ENCODE peak calls at places on chromosomes 12 and 14, in ten cellular contexts. P is A549, E is tibial nerve, O is body of pancreas, S is uterus, V is suprapubic skin, J is stomach, A is esophagus squamous epithelium, U is ovary, T is heart left ventricle. D is an unnamed sample.
A peak's percentile ranks its signal among the peaks of the same experiment; 100 is the strongest.

GRCh38 chr12:38919191-38919590 is 13.8 kb upstream of the CPNE8 start:
- DNase-seq in O (no peak), E (no peak), V (no peak), A (no peak), S (no peak), P (no peak), T (no peak), U (no peak), J (no peak), D (no peak)

GRCh38 chr12:32773686-32774085 is 18.0 kb upstream of the YARS2 start:
- DNase-seq in P (no peak), V (no peak), T (no peak), J (no peak), U (no peak), E (no peak), S (no peak), A (no peak), O (no peak), D (no peak)

GRCh38 chr12:87871061-87871460 is 158.1 kb downstream of the C12orf50 start:
- DNase-seq in P (no peak), S (no peak), T (no peak), V (no peak), E (no peak), A (no peak), O (no peak), J (no peak), U (no peak), D (no peak)

GRCh38 chr12:28527631-28528249 is 337.5 kb downstream of the CCDC91 start:
- DNase-seq in U (no peak), J (no peak), T (no peak), P (no peak), A (no peak), O (no peak), V (no peak), S (no peak), E (no peak), D (no peak)

GRCh38 chr14:69771136-69771535 is 4.2 kb downstream of the SRSF5 start:
- DNase-seq in A (no peak), V (no peak), P (no peak), E (no peak), U (no peak), T (no peak), S (no peak), O (no peak), J (no peak), D (no peak)

GRCh38 chr12:76080729-76081415 is 3.6 kb downstream of the NAP1L1 start:
- DNase-seq in T (no peak), U (no peak), S (no peak), V (no peak), E (no peak), J (no peak), A (no peak), O (no peak), P (peak; percentile 37), D (no peak)

GRCh38 chr12:2300168-2300567 is 247.4 kb downstream of the CACNA1C start:
- DNase-seq in U (no peak), O (no peak), E (no peak), J (no peak), P (no peak), S (no peak), V (no peak), A (no peak), T (no peak), D (no peak)

GRCh38 chr14:56678838-56679237 is 99.2 kb downstream of the TMEM260 start:
- DNase-seq in E (no peak), P (no peak), T (no peak), J (no peak), O (no peak), S (no peak), U (no peak), A (no peak), V (no peak), D (no peak)

GRCh38 chr14:55152052-55152753 is 23.2 kb downstream of the LGALS3 start:
- DNase-seq in T (no peak), J (no peak), O (no peak), V (no peak), U (no peak), S (no peak), P (no peak), E (no peak), A (no peak), D (no peak)

GRCh38 chr12:49937639-49938300 is 12.8 kb upstream of the AQP2 start:
- DNase-seq in O (no peak), U (no peak), J (no peak), V (no peak), S (no peak), T (no peak), P (no peak), E (no peak), A (no peak), D (no peak)

GRCh38 chr14:69910871-69911270 is 31.7 kb downstream of the SMOC1 start:
- DNase-seq in S (no peak), U (no peak), A (no peak), E (no peak), J (no peak), T (no peak), P (no peak), O (no peak), V (no peak), D (no peak)

GRCh38 chr12:60174914-60175313 is 579.1 kb downstream of the SLC16A7 start:
- DNase-seq in T (no peak), U (no peak), A (no peak), S (no peak), V (no peak), E (no peak), J (no peak), P (no peak), O (no peak), D (no peak)

GRCh38 chr12:41604830-41605229 is 416.7 kb downstream of the PDZRN4 start:
- DNase-seq in U (no peak), E (no peak), O (peak; percentile 4), T (no peak), S (no peak), J (no peak), V (no peak), P (no peak), A (no peak), D (no peak)
- H3K27ac ChIP-seq in U (no peak overlapping the region), E (no peak overlapping the region), O (no peak overlapping the region), T (no peak overlapping the region), S (no peak overlapping the region), J (no peak overlapping the region), V (no peak overlapping the region), P (no peak overlapping the region), A (no peak overlapping the region), D (no peak overlapping the region)

GRCh38 chr12:93676408-93677194 is 574 bp upstream of the CRADD start:
- DNase-seq in J (no peak), A (no peak), O (no peak), E (no peak), S (no peak), T (no peak), P (no peak), U (no peak), V (no peak), D (no peak)

GRCh38 chr12:93679308-93679933 is 2.2 kb downstream of the CRADD start:
- DNase-seq in A (no peak), O (no peak), J (no peak), T (peak; percentile 86), E (no peak), P (no peak), V (no peak), U (no peak), S (no peak), D (peak; percentile 87)

GRCh38 chr12:93678779-93679178 is 1.6 kb downstream of the CRADD start:
- DNase-seq in V (no peak), U (no peak), A (no peak), T (no peak), O (no peak), S (no peak), P (no peak), E (no peak), J (no peak), D (no peak)

GRCh38 chr12:93674386-93674785 is 2.8 kb upstream of the CRADD start:
- DNase-seq in O (no peak), S (no peak), U (no peak), A (no peak), P (no peak), T (no peak), V (no peak), E (no peak), J (no peak), D (no peak)

DNA sequence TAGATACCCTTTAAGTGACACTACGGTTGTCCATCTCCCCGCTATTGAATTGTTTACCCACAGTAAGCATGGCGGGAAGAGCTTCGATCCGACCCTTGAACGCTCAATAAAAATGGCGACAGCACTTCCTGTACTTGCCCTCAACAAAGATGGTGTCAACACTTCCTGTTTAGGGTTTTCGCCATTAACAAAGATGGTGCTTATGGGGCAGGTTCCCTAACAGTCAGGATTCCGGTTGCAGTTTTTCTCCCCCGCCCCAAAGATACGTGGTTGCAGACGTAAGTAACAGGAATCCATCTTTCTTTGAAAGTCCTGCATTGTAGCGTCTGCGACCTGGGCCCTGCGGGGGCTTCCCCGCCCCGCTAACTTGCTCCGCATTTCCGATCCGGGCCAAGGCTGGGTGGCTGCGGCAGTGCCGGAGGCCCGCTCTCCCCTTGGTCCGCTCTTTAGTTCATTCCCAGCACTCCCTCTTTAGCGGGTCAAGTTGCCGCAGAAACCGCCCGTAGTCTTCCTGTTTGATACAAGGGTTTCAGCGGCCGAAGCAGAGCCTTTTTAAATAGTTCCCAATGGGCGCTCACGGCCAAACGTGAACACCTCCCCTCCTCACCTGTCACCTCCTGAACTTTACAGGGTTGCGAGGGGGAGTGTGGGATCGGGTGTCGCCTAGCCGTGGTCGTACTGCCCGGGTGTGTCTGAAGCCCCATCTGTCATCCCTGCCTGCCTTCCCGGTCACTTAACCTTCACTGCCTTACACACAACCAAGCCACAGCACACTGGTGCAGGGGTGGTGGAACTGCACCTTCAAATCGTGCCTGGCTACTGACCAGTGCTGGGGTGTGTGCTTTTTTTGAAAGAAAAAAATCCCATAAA is at the start of gene CRADD:
- DNase-seq in V (peak; percentile 89), A (peak; percentile 59), T (peak; percentile 79), O (peak; percentile 95), S (peak; percentile 78), U (peak; percentile 87), E (peak; percentile 84), J (peak; percentile 76), P (peak; percentile 99), D (peak; percentile 78)
- TF ChIP-seq POLR2A in V (peak; percentile 63), A (peak; percentile 71), T (peak; percentile 73), O (peak; percentile 67), S (peak; percentile 76), U (peak; percentile 70), E (peak; percentile 76), J (no peak), P (peak; percentile 59), D (peak; percentile 53)

GRCh38 chr12:57147641-57147944 is 174 bp upstream of the LRP1-AS start:
- DNase-seq in P (no peak), T (no peak), A (no peak), V (no peak), U (no peak), E (no peak), S (peak; percentile 56), O (no peak), J (no peak), D (no peak)
- H3K27ac ChIP-seq in P (no peak overlapping the region), T (peak overlapping the region; percentile 89), A (peak overlapping the region; percentile 27), V (peak overlapping the region; percentile 91), U (peak overlapping the region; percentile 91), E (no peak overlapping the region), S (peak overlapping the region; percentile 93), O (no peak overlapping the region), J (peak overlapping the region; percentile 86), D (peak overlapping the region; percentile 55)

DNA sequence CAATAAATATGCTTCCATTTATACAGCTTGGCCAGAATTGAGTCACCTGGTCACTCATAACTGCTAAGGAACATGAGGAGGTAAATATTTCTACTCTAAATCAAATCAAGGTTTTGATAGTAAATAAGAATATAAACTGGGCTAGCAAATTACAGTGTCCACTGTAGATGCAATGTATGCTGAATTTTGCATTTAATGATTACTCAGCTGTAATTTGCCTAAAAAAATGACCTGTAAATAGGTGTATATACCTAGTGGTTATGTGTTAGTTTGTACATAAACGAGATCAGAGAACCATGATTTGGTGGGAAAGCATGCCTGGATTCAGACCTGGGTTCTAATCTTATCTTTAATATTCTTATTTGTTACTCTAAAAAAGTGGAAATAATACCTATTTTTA is 76.6 kb upstream of the CNTN1 start:
- DNase-seq in J (no peak), E (no peak), U (no peak), A (no peak), O (no peak), P (no peak), T (no peak), S (no peak), V (no peak), D (no peak)
- TF ChIP-seq POLR2A in J (no peak), E (no peak), U (no peak), A (no peak), O (no peak), P (no peak), T (no peak), S (no peak), V (no peak), D (no peak)

D was measured in gastrocnemius medialis.